ENCODE peak calls at places on chromosomes 2 and 18, in nine cellular contexts. Q, X, C, Y, S, I, A, J and V are unnamed samples.

GRCh38 chr18:76494181-76494540 is 881 bp downstream of the ZNF516 start:
- DNase-seq in A (peak), X (peak), S (peak), J (no peak), I (no peak), C (peak), Y (no peak), Q (no peak), V (peak)

GRCh38 chr2:106137944-106138903 is 55.9 kb downstream of the UXS1 start:
- DNase-seq in J (no peak), I (no peak), A (no peak), S (no peak), X (no peak), Y (no peak), Q (no peak), C (no peak), V (no peak)

GRCh38 chr2:236531991-236532390 is 37.6 kb upstream of the ACKR3 start:
- DNase-seq in Y (no peak), I (no peak), Q (no peak), S (no peak), C (no peak), X (no peak), J (no peak), A (no peak), V (no peak)

GRCh38 chr2:55883829-55884228 is 39.8 kb downstream of the EFEMP1 start:
- DNase-seq in S (no peak), C (no peak), A (no peak), X (peak), Y (no peak), Q (no peak), I (no peak), J (no peak), V (no peak)

GRCh38 chr2:241118727-241119505 is 16.8 kb upstream of the MTERF4 start:
- DNase-seq in I (no peak), J (no peak), Q (no peak), X (no peak), S (no peak), Y (no peak), A (no peak), C (no peak), V (no peak)

GRCh38 chr18:47283476-47283875 is 32.0 kb upstream of the SKOR2 start:
- DNase-seq in C (no peak), Y (peak), X (peak), A (no peak), Q (no peak), J (no peak), S (peak), I (peak), V (peak)

GRCh38 chr2:196331816-196332215 is 160.4 kb upstream of the STK17B start:
- DNase-seq in J (no peak), S (no peak), X (no peak), Q (no peak), A (peak), I (no peak), C (no peak), Y (no peak), V (peak)

GRCh38 chr2:189056200-189057106 is 82.3 kb downstream of the COL3A1 start:
- DNase-seq in S (no peak), X (no peak), C (no peak), I (no peak), A (no peak), Y (no peak), Q (no peak), J (no peak), V (peak)

GRCh38 chr2:158828378-158829136 is 33.4 kb downstream of the DAPL1 start:
- DNase-seq in Q (no peak), X (peak), I (no peak), A (no peak), Y (peak), S (peak), C (no peak), J (peak), V (no peak)

GRCh38 chr2:238430781-238431180 is 4.1 kb downstream of the ASB1 start:
- DNase-seq in C (peak), I (no peak), S (no peak), X (no peak), A (no peak), Q (no peak), Y (no peak), J (no peak), V (no peak)

GRCh38 chr2:176187306-176188217 is 906 bp upstream of the HOXD1 start:
- DNase-seq in I (no peak), X (no peak), S (no peak), C (peak), Q (no peak), J (no peak), A (no peak), Y (no peak), V (no peak)

GRCh38 chr2:25341753-25342371 is at the start of gene DNMT3A:
- DNase-seq in J (no peak), Q (no peak), S (peak), X (peak), Y (peak), A (peak), I (peak), C (peak), V (peak)

GRCh38 chr2:202237787-202238233 is 587 bp downstream of the SUMO1 start:
- DNase-seq in J (no peak), A (peak), Q (no peak), C (no peak), S (peak), Y (peak), X (peak), I (peak), V (peak)

GRCh38 chr2:150482111-150482510 is 5.4 kb downstream of the RND3 start:
- DNase-seq in J (no peak), C (no peak), S (peak), I (no peak), Q (no peak), Y (no peak), X (peak), A (no peak), V (no peak)

GRCh38 chr2:54709341-54709809 is 14.1 kb upstream of the EML6 start:
- DNase-seq in Y (no peak), X (no peak), Q (no peak), J (no peak), S (no peak), C (no peak), A (no peak), I (no peak), V (no peak)

GRCh38 chr2:239967244-239968036 is 57.7 kb downstream of the NDUFA10 start:
- DNase-seq in Y (no peak), S (no peak), X (no peak), I (no peak), A (no peak), J (no peak), Q (no peak), C (peak), V (no peak)

GRCh38 chr2:86065512-86065911 is 40.2 kb downstream of the POLR1A start:
- DNase-seq in Y (no peak), A (peak), I (no peak), J (no peak), X (peak), C (peak), S (no peak), Q (no peak), V (peak)

GRCh38 chr2:163348843-163349395 is 386.9 kb downstream of the FIGN start:
- DNase-seq in I (peak), Q (no peak), J (peak), X (peak), S (peak), A (peak), C (no peak), Y (peak), V (peak)

GRCh38 chr2:163343316-163343715 is 392.5 kb downstream of the FIGN start:
- DNase-seq in J (no peak), X (no peak), Q (no peak), I (no peak), A (no peak), Y (peak), C (no peak), S (no peak), V (no peak)

GRCh38 chr2:163345795-163346573 is 389.8 kb downstream of the FIGN start:
- DNase-seq in C (no peak), Q (peak), A (peak), J (no peak), X (peak), I (peak), S (peak), Y (peak), V (peak)

GRCh38 chr2:163351966-163352365 is 383.8 kb downstream of the FIGN start:
- DNase-seq in S (no peak), Q (no peak), J (no peak), I (no peak), X (no peak), C (no peak), Y (no peak), A (no peak), V (no peak)

DNA sequence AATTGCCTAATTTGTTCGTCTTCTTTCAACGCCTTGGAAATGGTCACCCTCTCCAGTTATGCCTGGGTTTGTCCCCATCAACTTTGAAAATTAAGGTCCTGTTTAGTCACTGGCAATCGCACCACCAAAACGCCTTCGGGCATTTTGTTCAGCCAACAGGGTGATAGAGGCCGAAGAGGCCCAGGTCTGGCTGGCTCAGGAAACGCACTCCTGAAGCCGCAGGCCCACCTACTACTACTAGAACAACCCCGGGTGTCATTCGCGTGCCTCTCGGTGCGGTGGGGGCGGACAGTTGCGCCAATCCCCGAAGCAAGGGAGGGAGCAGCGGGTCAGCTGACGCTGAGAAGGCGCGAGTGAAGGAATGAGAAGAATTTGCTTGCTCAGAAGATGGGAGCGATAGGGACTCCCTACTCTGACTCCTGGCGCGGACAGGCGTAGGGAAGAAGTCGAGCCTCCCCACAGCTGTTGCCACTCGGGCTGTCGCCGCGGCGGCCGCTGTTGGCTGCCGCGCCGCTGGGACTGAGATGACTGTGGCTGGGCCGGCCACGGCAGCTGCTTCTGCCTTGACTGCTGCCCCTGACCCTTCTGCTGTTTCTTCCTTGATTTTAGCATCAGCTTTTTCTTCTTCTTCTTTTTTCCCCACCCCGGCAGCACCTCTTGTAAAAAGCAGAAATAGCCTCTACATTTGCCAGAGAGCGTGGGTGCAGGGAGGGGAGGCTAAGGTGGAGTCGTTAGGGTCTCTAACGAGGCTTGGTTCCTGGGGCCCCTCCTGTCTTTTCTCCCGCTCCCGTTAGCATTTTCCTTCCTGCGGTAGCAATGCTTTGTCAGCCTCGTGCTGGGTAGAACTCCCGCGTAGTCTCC is 387.6 kb downstream of the FIGN start:
- DNase-seq in Q (no peak), J (peak), X (peak), C (peak), Y (peak), A (peak), I (peak), S (peak), V (peak)
- H3K4me3 ChIP-seq in Q (no peak), J (peak), X (peak), C (no peak), Y (peak), A (peak), I (peak), S (peak), V (peak)

GRCh38 chr2:217360781-217361485 is 501.1 kb upstream of the TNP1 start:
- DNase-seq in X (peak), J (peak), S (peak), A (peak), I (peak), Q (no peak), Y (no peak), C (no peak), V (peak)
- TF ChIP-seq CTCF in X (no peak), J (no peak), S (no peak), A (no peak), I (no peak), Q (no peak), Y (peak), C (no peak), V (no peak)

DNA sequence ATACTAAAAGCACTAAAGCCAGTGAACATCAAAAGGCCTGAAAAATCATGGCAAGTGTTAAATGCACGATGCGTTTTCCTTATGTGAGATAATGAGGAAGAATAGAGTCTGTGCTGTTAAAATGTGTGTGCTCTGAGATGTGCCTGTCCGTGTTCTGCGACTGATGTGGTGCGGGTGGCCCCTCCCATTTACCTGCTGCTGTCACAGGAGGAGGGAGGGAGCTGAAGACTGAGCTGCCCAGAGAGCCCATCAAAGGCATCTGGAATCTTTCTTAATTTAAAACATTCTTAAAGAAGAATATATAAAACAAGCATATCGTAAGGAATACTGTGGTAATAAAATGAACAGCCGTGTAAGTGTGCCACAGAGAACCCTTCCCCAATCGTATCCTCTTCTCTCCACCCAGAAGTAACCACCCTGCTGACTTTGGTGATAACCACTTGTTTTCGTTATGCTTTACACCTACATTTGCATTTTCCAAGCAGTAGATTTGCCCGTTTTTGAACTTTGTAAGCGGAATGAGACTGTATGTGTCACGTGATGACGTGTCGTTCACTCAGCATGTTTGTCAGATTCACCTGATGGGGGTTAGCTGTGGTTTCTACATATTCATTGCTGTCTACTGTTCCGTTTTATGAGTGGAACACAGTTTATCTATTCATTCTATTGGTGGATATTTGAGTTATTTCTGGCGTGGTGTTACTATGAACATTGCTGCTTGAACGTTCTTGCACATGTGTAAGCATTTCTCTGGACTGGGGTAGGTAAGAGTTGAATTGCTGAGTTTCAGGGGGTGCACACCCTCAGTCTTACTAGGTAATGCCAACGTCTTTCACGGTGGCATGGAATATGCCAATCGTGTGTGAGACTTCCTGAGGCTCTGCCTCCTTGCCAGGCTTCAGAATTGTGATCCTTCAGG is 56.7 kb upstream of the TXNDC2 start:
- DNase-seq in Y (no peak), A (no peak), X (no peak), Q (no peak), C (peak), I (no peak), S (no peak), J (no peak), V (no peak)
- H3K4me3 ChIP-seq in Y (no peak), A (no peak), X (no peak), Q (no peak), C (no peak), I (no peak), S (no peak), J (no peak), V (no peak)

DNA sequence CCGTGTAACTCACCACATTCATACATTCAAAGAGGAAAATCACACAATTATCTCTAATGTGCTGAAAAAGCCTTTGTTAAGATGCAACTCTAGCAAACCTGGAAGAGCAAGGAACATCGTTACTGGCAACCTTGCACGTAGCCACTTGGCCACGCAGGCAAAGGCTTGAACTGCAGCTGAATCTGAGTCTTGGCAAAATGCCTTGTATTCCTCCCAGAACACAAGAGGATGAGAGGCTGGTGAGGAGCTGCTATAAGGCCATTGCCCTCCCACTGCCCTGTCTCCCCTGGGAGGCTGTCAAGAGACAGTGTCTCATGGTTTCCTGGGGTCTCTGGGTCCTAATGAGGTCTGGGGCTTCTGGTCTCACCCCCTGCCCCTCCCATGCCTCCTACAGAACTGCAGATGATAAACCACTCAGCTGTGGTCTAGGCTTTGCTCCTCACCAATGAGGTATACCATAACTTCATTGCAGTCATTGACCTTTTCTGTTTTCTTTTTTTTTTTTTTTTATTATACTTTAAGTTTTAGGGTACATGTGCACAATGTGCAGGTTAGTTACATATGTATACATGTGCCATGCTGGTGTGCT is 141.4 kb downstream of the SPP2 start:
- DNase-seq in J (no peak), A (no peak), S (peak), Y (peak), I (peak), C (no peak), Q (no peak), X (peak), V (peak)
- TF ChIP-seq CTCF in J (no peak), A (no peak), S (no peak), Y (no peak), I (no peak), C (no peak), Q (no peak), X (no peak), V (no peak)

GRCh38 chr18:74497778-74498177 is 1.6 kb downstream of the CNDP2 start:
- DNase-seq in I (no peak), J (no peak), C (no peak), A (peak), Y (no peak), X (no peak), S (no peak), Q (no peak), V (no peak)

GRCh38 chr18:74499633-74500032 is 3.5 kb downstream of the CNDP2 start:
- DNase-seq in C (peak), J (peak), Q (peak), A (no peak), Y (peak), S (no peak), I (no peak), X (peak), V (peak)

GRCh38 chr18:74497308-74497640 is 1.1 kb downstream of the CNDP2 start:
- DNase-seq in J (no peak), A (no peak), S (no peak), C (no peak), X (no peak), Y (no peak), Q (no peak), I (no peak), V (no peak)

GRCh38 chr18:74498712-74499629 is 2.8 kb downstream of the CNDP2 start:
- DNase-seq in I (no peak), Y (no peak), C (peak), Q (peak), S (no peak), A (no peak), J (no peak), X (peak), V (peak)

GRCh38 chr18:74501386-74501785 is 5.2 kb downstream of the CNDP2 start:
- DNase-seq in I (no peak), S (no peak), A (no peak), Y (no peak), J (no peak), X (no peak), Q (no peak), C (no peak), V (no peak)
- H3K4me3 ChIP-seq in I (no peak), S (no peak), A (no peak), Y (no peak), J (no peak), X (no peak), Q (peak), C (no peak), V (no peak)

GRCh38 chr2:62787381-62787780 is 81.9 kb downstream of the EHBP1 start:
- DNase-seq in S (peak), X (peak), Y (peak), J (peak), Q (no peak), I (peak), C (no peak), A (no peak), V (peak)
- TF ChIP-seq CTCF in S (peak), X (peak), Y (peak), J (peak), Q (peak), I (peak), C (no peak), A (peak), V (peak)

GRCh38 chr2:44955593-44956449 is 14.3 kb downstream of the SIX3 start:
- DNase-seq in A (peak), J (peak), C (peak), X (peak), Y (peak), Q (no peak), S (peak), I (peak), V (peak)
- H3K4me3 ChIP-seq in A (peak), J (peak), C (no peak), X (no peak), Y (peak), Q (no peak), S (no peak), I (peak), V (peak)

DNA sequence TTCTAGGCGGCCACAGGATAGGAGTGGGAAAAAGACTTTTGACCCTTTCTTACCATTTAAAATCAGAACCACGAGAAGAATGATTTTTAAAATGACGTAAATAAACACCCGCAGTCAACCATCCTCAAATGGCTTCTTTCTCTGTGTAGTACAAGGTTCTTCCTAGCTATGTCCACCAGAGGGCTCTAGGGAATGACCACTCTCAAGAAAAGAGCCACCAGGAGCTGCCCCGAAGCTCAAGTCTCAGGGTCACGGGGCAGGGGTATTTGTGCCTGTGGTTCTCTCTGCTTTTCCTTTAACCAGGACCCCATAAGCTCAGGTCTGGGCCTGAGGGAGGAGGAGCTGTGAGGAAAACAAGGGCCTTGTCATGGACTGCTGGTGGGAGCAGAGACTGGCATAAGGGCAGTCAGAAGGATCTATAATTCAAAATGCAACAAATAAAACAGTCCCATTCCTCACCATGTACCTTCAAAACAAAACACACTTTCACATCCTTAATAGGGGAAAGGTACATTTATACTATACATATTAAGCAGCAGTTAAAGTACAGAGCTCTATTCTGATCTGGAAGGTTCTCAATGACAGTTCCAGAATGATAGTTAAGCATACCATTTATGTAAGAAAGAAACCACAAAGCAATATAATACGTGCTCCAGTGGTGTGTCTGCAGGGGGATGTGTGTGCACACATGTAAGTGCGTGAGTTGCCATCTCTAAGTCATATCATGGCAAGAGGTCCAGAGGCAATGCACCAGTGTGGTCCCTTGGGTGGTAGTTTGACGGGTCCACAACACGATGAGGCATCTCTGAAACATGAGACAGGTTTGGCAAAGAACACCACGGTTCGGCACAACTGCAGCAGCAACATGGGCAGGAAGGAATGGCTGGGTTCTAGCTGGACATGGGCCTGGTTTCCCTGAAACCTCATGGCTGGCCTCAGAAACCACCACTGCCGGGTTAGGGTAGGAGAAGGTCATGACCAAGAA is 18.6 kb downstream of the LYPD1 start:
- DNase-seq in Q (no peak), C (no peak), S (peak), Y (peak), J (no peak), A (no peak), X (no peak), I (peak), V (peak)
- TF ChIP-seq CTCF in Q (peak), C (no peak), S (peak), Y (peak), J (peak), A (peak), X (peak), I (peak), V (peak)